ENCODE peak calls at places on chromosomes 4 and X, in nine cellular contexts. M is astrocyte of the spinal cord, T is tibial artery, L is breast epithelium, P is left ventricle myocardium inferior, S is neural progenitor cell, C is AG10803, D is choroid plexus epithelial cell, Q is fibroblast of lung. K is an unnamed sample.

GRCh38 chrX:35722128-35722527 is 76.0 kb upstream of the MAGEB16 start:
- DNase-seq in M (no peak), T (no peak), L (no peak), P (no peak), S (no peak), C (no peak), D (no peak), Q (no peak), K (no peak)

GRCh38 chr4:16026155-16026761 is 57.6 kb downstream of the PROM1 start:
- DNase-seq in M (peak), T (no peak), L (no peak), P (no peak), S (peak), C (peak), D (peak), Q (peak), K (peak)

GRCh38 chrX:13533726-13534125 is 35.7 kb upstream of the EGFL6 start:
- DNase-seq in M (peak), T (no peak), L (no peak), P (no peak), S (no peak), C (peak), D (no peak), Q (peak), K (no peak)

GRCh38 chr4:95545526-95545925 is 3.2 kb downstream of the UNC5C start:
- DNase-seq in M (no peak), T (no peak), L (no peak), P (no peak), S (no peak), C (no peak), D (no peak), Q (no peak), K (no peak)

GRCh38 chr4:84964995-84965557 is 1.4 kb downstream of the WDFY3 start:
- DNase-seq in M (no peak), T (no peak), L (no peak), P (no peak), S (no peak), C (no peak), D (no peak), Q (no peak), K (no peak)

GRCh38 chr4:84224522-84224921 is 274.6 kb downstream of the NKX6-1 start:
- DNase-seq in M (no peak), T (no peak), L (no peak), P (no peak), S (peak), C (no peak), D (no peak), Q (no peak), K (no peak)

GRCh38 chr4:16721618-16722291 is 176.7 kb downstream of the LDB2 start:
- DNase-seq in M (peak), T (no peak), L (no peak), P (no peak), S (no peak), C (peak), D (peak), Q (peak), K (peak)

GRCh38 chr4:91057871-91058270 is 930.7 kb downstream of the CCSER1 start:
- DNase-seq in M (no peak), T (no peak), L (no peak), P (no peak), S (no peak), C (no peak), D (no peak), Q (no peak), K (no peak)

GRCh38 chr4:73142995-73143547 is 73.6 kb upstream of the COX18 start:
- DNase-seq in M (no peak), T (no peak), L (no peak), P (no peak), S (no peak), C (no peak), D (peak), Q (no peak), K (no peak)

GRCh38 chrX:126819429-126819828 is at the start of gene PRR32:
- DNase-seq in M (no peak), T (no peak), L (no peak), P (no peak), S (no peak), C (no peak), D (no peak), Q (no peak), K (no peak)

GRCh38 chr4:89021678-89022077 is 35.3 kb downstream of the FAM13A start:
- DNase-seq in M (no peak), T (no peak), L (no peak), P (no peak), S (no peak), C (no peak), D (no peak), Q (no peak), K (no peak)

GRCh38 chr4:3419836-3420605 is 21.7 kb upstream of the HGFAC start:
- DNase-seq in M (no peak), T (no peak), L (no peak), P (peak), S (no peak), C (no peak), D (no peak), Q (no peak), K (no peak)

GRCh38 chr4:25767877-25768475 is 94.8 kb downstream of the SEL1L3 start:
- DNase-seq in M (peak), T (peak), L (peak), P (peak), S (peak), C (peak), D (peak), Q (peak), K (peak)

GRCh38 chrX:134013092-134013497 is 27.7 kb upstream of the GPC3 start:
- DNase-seq in M (no peak), T (no peak), L (no peak), P (no peak), S (no peak), C (peak), D (peak), Q (peak), K (no peak)

GRCh38 chr4:100420571-100420970 is 97.3 kb downstream of the EMCN start:
- DNase-seq in M (no peak), T (no peak), L (no peak), P (no peak), S (no peak), C (peak), D (peak), Q (peak), K (no peak)

GRCh38 chr4:84862064-84862463 is 104.4 kb downstream of the WDFY3 start:
- DNase-seq in M (no peak), T (no peak), L (no peak), P (no peak), S (no peak), C (no peak), D (no peak), Q (no peak), K (no peak)

GRCh38 chr4:145679520-145679919 is 426 bp upstream of the C4orf51 start:
- DNase-seq in M (peak), T (peak), L (peak), P (peak), S (no peak), C (peak), D (peak), Q (peak), K (peak)

GRCh38 chrX:148722966-148723365 is 222.5 kb downstream of the AFF2 start:
- DNase-seq in M (peak), T (no peak), L (no peak), P (no peak), S (no peak), C (no peak), D (no peak), Q (peak), K (peak)

GRCh38 chr4:157572291-157572690 is 351.8 kb downstream of the GRIA2 start:
- DNase-seq in M (no peak), T (no peak), L (no peak), P (no peak), S (no peak), C (no peak), D (no peak), Q (no peak), K (no peak)

GRCh38 chr4:37953620-37954325 is 6.4 kb upstream of the PTTG2 start:
- DNase-seq in M (peak), T (no peak), L (no peak), P (no peak), S (no peak), C (no peak), D (no peak), Q (peak), K (no peak)

GRCh38 chr4:147901388-147901787 is 169.5 kb downstream of the ARHGAP10 start:
- DNase-seq in M (no peak), T (no peak), L (no peak), P (no peak), S (no peak), C (no peak), D (no peak), Q (peak), K (no peak)

GRCh38 chr4:136078971-136079370 is 1453.3 kb downstream of the PCDH18 start:
- DNase-seq in M (peak), T (no peak), L (no peak), P (no peak), S (no peak), C (no peak), D (peak), Q (peak), K (peak)

GRCh38 chrX:111671668-111672067 is 9.3 kb upstream of the ALG13 start:
- DNase-seq in M (no peak), T (no peak), L (no peak), P (no peak), S (no peak), C (peak), D (peak), Q (no peak), K (no peak)

GRCh38 chrX:9604111-9604907 is 139.5 kb downstream of the TBL1X start:
- DNase-seq in M (no peak), T (peak), L (peak), P (peak), S (no peak), C (peak), D (no peak), Q (peak), K (no peak)

GRCh38 chr4:145482209-145483021 is 762 bp downstream of the SMAD1 start:
- DNase-seq in M (peak), T (peak), L (peak), P (peak), S (peak), C (peak), D (peak), Q (peak), K (peak)

GRCh38 chr4:104449537-104449936 is 45.2 kb downstream of the CXXC4 start:
- DNase-seq in M (no peak), T (no peak), L (no peak), P (no peak), S (no peak), C (no peak), D (no peak), Q (no peak), K (no peak)

GRCh38 chr4:59969909-59970308 is 1230.2 kb upstream of the ADGRL3 start:
- DNase-seq in M (no peak), T (no peak), L (no peak), P (peak), S (no peak), C (no peak), D (no peak), Q (no peak), K (no peak)

GRCh38 chr4:143084566-143084965 is 100.2 kb upstream of the USP38 start:
- DNase-seq in M (no peak), T (no peak), L (no peak), P (no peak), S (no peak), C (no peak), D (no peak), Q (peak), K (no peak)

GRCh38 chr4:17236686-17237085 is 275.2 kb downstream of the QDPR start:
- DNase-seq in M (peak), T (no peak), L (no peak), P (no peak), S (no peak), C (peak), D (peak), Q (peak), K (no peak)

GRCh38 chr4:75892508-75892907 is 9.7 kb downstream of the PPEF2 start:
- DNase-seq in M (no peak), T (no peak), L (no peak), P (no peak), S (peak), C (no peak), D (no peak), Q (no peak), K (no peak)

GRCh38 chr4:75891611-75892010 is 10.6 kb downstream of the PPEF2 start:
- DNase-seq in M (no peak), T (no peak), L (no peak), P (no peak), S (no peak), C (no peak), D (no peak), Q (no peak), K (no peak)

GRCh38 chr4:75898533-75898932 is 3.7 kb downstream of the PPEF2 start:
- DNase-seq in M (no peak), T (no peak), L (no peak), P (no peak), S (no peak), C (no peak), D (no peak), Q (no peak), K (no peak)

GRCh38 chr4:75895744-75896314 is 6.4 kb downstream of the PPEF2 start:
- DNase-seq in M (peak), T (no peak), L (no peak), P (no peak), S (peak), C (peak), D (peak), Q (no peak), K (peak)
- TF ChIP-seq CTCF in M (peak), T (peak), L (no peak), P (peak), S (peak), C (peak), D (peak), Q (peak), K (peak)

GRCh38 chr4:112517067-112517588 is 1.1 kb upstream of the NEUROG2 start:
- DNase-seq in M (no peak), T (no peak), L (no peak), P (no peak), S (peak), C (no peak), D (no peak), Q (no peak), K (no peak)

GRCh38 chr4:112516076-112516385 is at the start of gene NEUROG2:
- DNase-seq in M (no peak), T (no peak), L (no peak), P (no peak), S (no peak), C (no peak), D (no peak), Q (no peak), K (no peak)

GRCh38 chr4:112517911-112518310 is 1.9 kb upstream of the NEUROG2 start:
- DNase-seq in M (no peak), T (no peak), L (no peak), P (no peak), S (no peak), C (no peak), D (no peak), Q (no peak), K (no peak)

GRCh38 chr4:112515278-112516075 is 503 bp downstream of the NEUROG2 start:
- DNase-seq in M (no peak), T (no peak), L (no peak), P (no peak), S (peak), C (no peak), D (peak), Q (peak), K (no peak)

DNA sequence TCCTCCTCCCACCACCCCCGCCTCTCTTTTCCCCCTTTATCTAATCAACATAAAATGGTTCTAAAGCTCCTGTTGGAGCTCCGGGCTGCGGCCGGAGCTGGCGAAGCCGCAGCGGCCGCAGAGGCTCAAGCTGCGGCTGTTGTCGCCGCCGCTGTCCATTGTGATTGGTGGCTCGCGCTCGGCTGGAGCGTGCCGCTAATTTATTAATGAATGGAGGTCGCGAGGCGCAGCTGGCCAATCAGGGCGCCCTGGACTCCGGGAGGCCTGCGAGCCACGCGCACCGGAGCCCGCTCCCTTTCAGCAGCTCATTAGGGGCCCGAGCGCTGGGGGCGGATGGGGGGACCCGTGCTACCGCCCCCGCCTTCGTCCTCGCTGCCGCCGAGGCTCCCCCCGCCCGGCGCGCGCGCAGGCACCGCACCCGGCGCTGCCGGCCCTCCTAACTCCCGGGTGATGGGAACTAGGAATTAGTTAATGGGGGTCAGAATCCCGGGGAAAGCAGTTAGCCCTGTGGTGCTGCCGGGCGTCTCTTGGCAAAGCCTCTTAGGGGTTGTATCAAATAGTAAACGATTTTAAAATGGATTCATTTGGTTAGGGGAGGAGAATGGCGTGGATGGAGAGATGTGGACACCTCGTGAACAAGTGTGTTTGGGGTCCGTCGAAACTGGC is 554 bp upstream of the NEUROG2 start:
- DNase-seq in M (no peak), T (no peak), L (no peak), P (no peak), S (peak), C (no peak), D (no peak), Q (no peak), K (no peak)
- H3K4me3 ChIP-seq in M (no peak), T (peak), L (peak), P (peak), S (peak), C (no peak), D (no peak), Q (no peak), K (no peak)

DNA sequence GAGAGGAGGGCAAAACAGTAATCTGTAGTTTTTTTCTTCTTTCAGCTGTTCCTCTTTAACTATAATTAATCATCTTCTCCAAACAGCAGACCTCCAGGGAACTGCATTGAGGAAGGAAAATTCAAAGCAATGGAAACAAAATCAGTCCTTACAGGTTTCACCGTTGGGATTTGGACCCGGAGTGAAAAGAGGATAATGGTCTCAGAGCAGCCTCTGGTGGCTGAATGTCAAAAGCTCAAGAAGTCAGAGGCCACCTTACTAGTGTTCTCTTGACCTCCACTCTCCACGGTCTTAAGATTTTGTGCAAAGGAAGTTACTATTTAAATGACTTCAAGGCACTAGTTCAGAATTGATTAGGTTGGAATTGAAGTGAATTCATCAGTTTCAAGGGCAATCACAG is 16.0 kb upstream of the MID1 start:
- DNase-seq in M (peak), T (peak), L (no peak), P (no peak), S (peak), C (peak), D (peak), Q (peak), K (no peak)
- TF ChIP-seq CTCF in M (peak), T (peak), L (no peak), P (peak), S (peak), C (peak), D (peak), Q (peak), K (peak)

GRCh38 chrX:30572004-30572403 is 5.6 kb downstream of the TASL start:
- DNase-seq in M (no peak), T (no peak), L (no peak), P (no peak), S (no peak), C (no peak), D (no peak), Q (no peak), K (no peak)
- H3K4me3 ChIP-seq in M (no peak), T (no peak), L (no peak), P (no peak), S (no peak), C (no peak), D (no peak), Q (no peak), K (no peak)

DNA sequence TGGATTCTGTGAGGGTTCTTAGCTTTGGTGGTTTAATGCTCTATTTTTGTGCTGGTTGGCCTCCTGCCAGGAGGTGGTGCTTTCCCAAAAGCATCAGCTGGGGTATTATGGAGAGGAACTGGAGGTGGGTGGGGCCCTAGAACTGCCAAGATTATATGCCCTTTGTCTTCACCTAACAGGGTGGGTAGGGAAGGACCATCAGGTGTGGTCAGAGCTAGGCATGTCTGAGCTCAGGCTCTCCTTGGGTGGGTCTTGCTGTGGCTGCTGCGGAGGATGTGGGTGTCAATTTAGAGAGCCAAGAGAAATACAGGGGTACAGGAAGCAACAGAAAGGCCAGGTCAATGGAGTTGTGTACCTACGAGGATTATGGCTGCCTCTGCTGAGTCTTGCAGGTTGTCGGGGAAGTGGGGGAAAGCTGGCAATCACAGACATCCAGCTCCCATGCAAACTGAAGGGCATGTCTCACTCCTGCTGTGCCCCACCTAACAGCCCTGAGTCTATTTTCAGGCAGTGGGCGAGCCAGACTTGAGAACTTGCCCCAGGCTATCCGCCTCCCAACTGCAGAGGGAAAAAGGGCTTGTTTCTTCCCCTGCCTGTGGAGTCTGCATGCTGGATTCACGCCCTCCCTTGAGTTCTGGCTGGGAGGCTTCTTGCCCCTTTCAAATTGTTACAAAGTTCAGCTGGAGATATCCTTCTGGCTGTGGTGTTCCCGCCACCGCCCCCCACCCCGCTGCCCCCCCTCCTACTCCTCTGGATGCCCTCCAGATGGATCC is 212.0 kb downstream of the COMMD8 start:
- DNase-seq in M (no peak), T (no peak), L (no peak), P (no peak), S (no peak), C (no peak), D (no peak), Q (no peak), K (no peak)
- TF ChIP-seq CTCF in M (no peak), T (no peak), L (no peak), P (no peak), S (no peak), C (no peak), D (no peak), Q (no peak), K (no peak)

GRCh38 chr4:185532795-185533324 is 2.4 kb downstream of the PDLIM3 start:
- DNase-seq in M (no peak), T (no peak), L (no peak), P (no peak), S (no peak), C (no peak), D (no peak), Q (no peak), K (no peak)
- H3K4me3 ChIP-seq in M (no peak), T (peak), L (peak), P (peak), S (no peak), C (no peak), D (no peak), Q (no peak), K (no peak)

GRCh38 chrX:154437398-154437752 is 421 bp downstream of the GDI1 start:
- DNase-seq in M (no peak), T (no peak), L (no peak), P (no peak), S (no peak), C (no peak), D (no peak), Q (no peak), K (no peak)
- TF ChIP-seq CTCF in M (no peak), T (no peak), L (no peak), P (no peak), S (no peak), C (no peak), D (no peak), Q (no peak), K (no peak)

DNA sequence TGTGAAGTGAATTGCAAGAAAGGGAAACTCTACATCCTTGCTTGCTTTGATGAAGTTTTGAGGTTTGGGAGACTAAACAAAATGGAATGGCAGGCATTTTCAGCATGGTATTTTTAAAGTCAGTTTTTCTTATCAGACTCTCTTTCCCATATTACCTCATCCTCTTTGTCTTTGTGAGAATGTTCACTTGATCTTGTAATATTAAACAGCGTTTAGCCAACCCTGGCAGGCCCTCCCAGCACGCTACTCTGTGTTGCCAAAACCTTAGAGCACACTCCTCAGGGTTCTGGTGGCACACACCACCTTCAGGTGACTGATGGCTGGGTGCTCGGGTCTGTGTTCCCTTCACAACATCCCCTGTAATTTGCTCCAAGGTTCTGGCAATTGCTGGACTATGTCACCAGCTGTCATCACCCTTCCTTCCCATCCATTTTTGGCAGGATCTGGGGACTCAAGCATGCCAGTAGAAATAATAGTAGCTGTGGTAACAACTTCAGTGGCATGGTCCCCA is 273.3 kb downstream of the DCTD start:
- DNase-seq in M (peak), T (peak), L (no peak), P (peak), S (no peak), C (peak), D (peak), Q (peak), K (peak)
- H3K4me3 ChIP-seq in M (no peak), T (no peak), L (no peak), P (no peak), S (no peak), C (no peak), D (no peak), Q (no peak), K (no peak)

K was measured in astrocyte of the cerebellum.